ENCODE peak calls at places on chromosome 1, in ten cellular contexts. One of them, this sample, is unnamed.

GRCh38 chr1:18783705-18784522 is 75.5 kb downstream of the TAS1R2 start:
- DNase-seq in stomach: no peak
- DNase-seq in activated B cell treated with CpG ODN at 0.5 μM for 24 hours: no peak
- DNase-seq in body of pancreas: no peak
- DNase-seq in GM13977: no peak
- DNase-seq in esophagus squamous epithelium: no peak
- DNase-seq in GM23338: peak
- DNase-seq in IMR-90: no peak
- DNase-seq in RWPE1: no peak
- DNase-seq in coronary artery: no peak
- DNase-seq in this sample: no peak

GRCh38 chr1:151935154-151935553 is 25.8 kb upstream of the THEM4 start:
- DNase-seq in stomach: no peak
- DNase-seq in activated B cell treated with CpG ODN at 0.5 μM for 24 hours: no peak
- DNase-seq in body of pancreas: no peak
- DNase-seq in GM13977: no peak
- DNase-seq in esophagus squamous epithelium: no peak
- DNase-seq in GM23338: peak
- DNase-seq in IMR-90: peak
- DNase-seq in RWPE1: no peak
- DNase-seq in coronary artery: no peak
- DNase-seq in this sample: no peak

GRCh38 chr1:228424685-228425660 is 8.3 kb upstream of the TRIM17 start:
- DNase-seq in stomach: no peak
- DNase-seq in activated B cell treated with CpG ODN at 0.5 μM for 24 hours: no peak
- DNase-seq in body of pancreas: no peak
- DNase-seq in GM13977: no peak
- DNase-seq in esophagus squamous epithelium: no peak
- DNase-seq in GM23338: no peak
- DNase-seq in IMR-90: no peak
- DNase-seq in RWPE1: no peak
- DNase-seq in coronary artery: no peak
- DNase-seq in this sample: no peak

GRCh38 chr1:206809504-206810084 is 37.3 kb upstream of the IL10 start:
- DNase-seq in stomach: peak
- DNase-seq in activated B cell treated with CpG ODN at 0.5 μM for 24 hours: no peak
- DNase-seq in body of pancreas: peak
- DNase-seq in GM13977: no peak
- DNase-seq in esophagus squamous epithelium: no peak
- DNase-seq in GM23338: peak
- DNase-seq in IMR-90: peak
- DNase-seq in RWPE1: peak
- DNase-seq in coronary artery: no peak
- DNase-seq in this sample: no peak

GRCh38 chr1:3323021-3323790 is 131.3 kb upstream of the ARHGEF16 start:
- DNase-seq in stomach: peak
- DNase-seq in activated B cell treated with CpG ODN at 0.5 μM for 24 hours: no peak
- DNase-seq in body of pancreas: peak
- DNase-seq in GM13977: no peak
- DNase-seq in esophagus squamous epithelium: no peak
- DNase-seq in GM23338: no peak
- DNase-seq in IMR-90: no peak
- DNase-seq in RWPE1: no peak
- DNase-seq in coronary artery: no peak
- DNase-seq in this sample: no peak

GRCh38 chr1:5594056-5594956 is 397.9 kb downstream of the NPHP4 start:
- DNase-seq in stomach: peak
- DNase-seq in activated B cell treated with CpG ODN at 0.5 μM for 24 hours: no peak
- DNase-seq in body of pancreas: no peak
- DNase-seq in GM13977: no peak
- DNase-seq in esophagus squamous epithelium: no peak
- DNase-seq in GM23338: no peak
- DNase-seq in IMR-90: no peak
- DNase-seq in RWPE1: no peak
- DNase-seq in coronary artery: peak
- DNase-seq in this sample: no peak

GRCh38 chr1:17607644-17608581 is 68.4 kb downstream of the ARHGEF10L start:
- DNase-seq in stomach: no peak
- DNase-seq in activated B cell treated with CpG ODN at 0.5 μM for 24 hours: no peak
- DNase-seq in body of pancreas: no peak
- DNase-seq in GM13977: no peak
- DNase-seq in esophagus squamous epithelium: no peak
- DNase-seq in GM23338: no peak
- DNase-seq in IMR-90: no peak
- DNase-seq in RWPE1: no peak
- DNase-seq in coronary artery: no peak
- DNase-seq in this sample: no peak

GRCh38 chr1:79325705-79326104 is 319.2 kb upstream of the ADGRL4 start:
- DNase-seq in stomach: no peak
- DNase-seq in activated B cell treated with CpG ODN at 0.5 μM for 24 hours: no peak
- DNase-seq in body of pancreas: no peak
- DNase-seq in GM13977: no peak
- DNase-seq in esophagus squamous epithelium: no peak
- DNase-seq in GM23338: no peak
- DNase-seq in IMR-90: peak
- DNase-seq in RWPE1: no peak
- DNase-seq in coronary artery: no peak
- DNase-seq in this sample: no peak

DNA sequence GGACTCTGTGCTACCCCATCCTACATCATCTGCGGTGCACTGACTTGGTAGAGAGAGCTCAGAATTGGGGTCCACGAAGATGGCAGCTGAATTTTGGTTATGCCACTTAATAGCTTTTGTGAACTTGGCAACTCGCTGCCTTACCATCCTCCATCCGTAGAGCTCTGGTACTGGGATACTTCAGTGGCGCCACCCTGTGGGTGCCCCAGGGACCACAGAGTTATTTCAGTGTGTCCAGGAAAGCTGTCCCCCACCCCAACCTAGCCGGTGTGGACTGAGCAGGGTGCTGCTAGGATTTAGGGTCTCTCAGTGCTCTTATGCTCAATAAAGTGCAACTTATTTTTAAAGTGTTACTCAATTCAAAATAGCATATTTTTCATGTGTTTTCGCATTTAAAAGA is 9.0 kb upstream of the USF1 start:
- DNase-seq in stomach: no peak
- DNase-seq in activated B cell treated with CpG ODN at 0.5 μM for 24 hours: no peak
- DNase-seq in body of pancreas: no peak
- DNase-seq in GM13977: no peak
- DNase-seq in esophagus squamous epithelium: no peak
- DNase-seq in GM23338: no peak
- DNase-seq in IMR-90: no peak
- DNase-seq in RWPE1: no peak
- DNase-seq in coronary artery: no peak
- DNase-seq in this sample: no peak
- TF ChIP-seq CTCF in stomach: no peak
- TF ChIP-seq CTCF in activated B cell treated with CpG ODN at 0.5 μM for 24 hours: no peak
- TF ChIP-seq CTCF in body of pancreas: no peak
- TF ChIP-seq CTCF in GM13977: no peak
- TF ChIP-seq CTCF in esophagus squamous epithelium: peak
- TF ChIP-seq CTCF in GM23338: peak
- TF ChIP-seq CTCF in IMR-90: no peak
- TF ChIP-seq CTCF in RWPE1: no peak
- TF ChIP-seq CTCF in coronary artery: no peak
- TF ChIP-seq CTCF in this sample: no peak

GRCh38 chr1:158020877-158021630 is 27.6 kb downstream of the KIRREL1 start:
- DNase-seq in stomach: no peak
- DNase-seq in activated B cell treated with CpG ODN at 0.5 μM for 24 hours: no peak
- DNase-seq in body of pancreas: no peak
- DNase-seq in GM13977: no peak
- DNase-seq in esophagus squamous epithelium: no peak
- DNase-seq in GM23338: no peak
- DNase-seq in IMR-90: no peak
- DNase-seq in RWPE1: no peak
- DNase-seq in coronary artery: no peak
- DNase-seq in this sample: no peak

GRCh38 chr1:158021721-158022120 is 28.3 kb downstream of the KIRREL1 start:
- DNase-seq in stomach: no peak
- DNase-seq in activated B cell treated with CpG ODN at 0.5 μM for 24 hours: no peak
- DNase-seq in body of pancreas: no peak
- DNase-seq in GM13977: no peak
- DNase-seq in esophagus squamous epithelium: no peak
- DNase-seq in GM23338: no peak
- DNase-seq in IMR-90: no peak
- DNase-seq in RWPE1: no peak
- DNase-seq in coronary artery: no peak
- DNase-seq in this sample: no peak

GRCh38 chr1:158016651-158017335 is 23.3 kb downstream of the KIRREL1 start:
- DNase-seq in stomach: no peak
- DNase-seq in activated B cell treated with CpG ODN at 0.5 μM for 24 hours: no peak
- DNase-seq in body of pancreas: no peak
- DNase-seq in GM13977: no peak
- DNase-seq in esophagus squamous epithelium: no peak
- DNase-seq in GM23338: no peak
- DNase-seq in IMR-90: no peak
- DNase-seq in RWPE1: peak
- DNase-seq in coronary artery: no peak
- DNase-seq in this sample: no peak

GRCh38 chr1:158017800-158018595 is 24.6 kb downstream of the KIRREL1 start:
- DNase-seq in stomach: no peak
- DNase-seq in activated B cell treated with CpG ODN at 0.5 μM for 24 hours: no peak
- DNase-seq in body of pancreas: no peak
- DNase-seq in GM13977: no peak
- DNase-seq in esophagus squamous epithelium: no peak
- DNase-seq in GM23338: peak
- DNase-seq in IMR-90: no peak
- DNase-seq in RWPE1: no peak
- DNase-seq in coronary artery: no peak
- DNase-seq in this sample: no peak

DNA sequence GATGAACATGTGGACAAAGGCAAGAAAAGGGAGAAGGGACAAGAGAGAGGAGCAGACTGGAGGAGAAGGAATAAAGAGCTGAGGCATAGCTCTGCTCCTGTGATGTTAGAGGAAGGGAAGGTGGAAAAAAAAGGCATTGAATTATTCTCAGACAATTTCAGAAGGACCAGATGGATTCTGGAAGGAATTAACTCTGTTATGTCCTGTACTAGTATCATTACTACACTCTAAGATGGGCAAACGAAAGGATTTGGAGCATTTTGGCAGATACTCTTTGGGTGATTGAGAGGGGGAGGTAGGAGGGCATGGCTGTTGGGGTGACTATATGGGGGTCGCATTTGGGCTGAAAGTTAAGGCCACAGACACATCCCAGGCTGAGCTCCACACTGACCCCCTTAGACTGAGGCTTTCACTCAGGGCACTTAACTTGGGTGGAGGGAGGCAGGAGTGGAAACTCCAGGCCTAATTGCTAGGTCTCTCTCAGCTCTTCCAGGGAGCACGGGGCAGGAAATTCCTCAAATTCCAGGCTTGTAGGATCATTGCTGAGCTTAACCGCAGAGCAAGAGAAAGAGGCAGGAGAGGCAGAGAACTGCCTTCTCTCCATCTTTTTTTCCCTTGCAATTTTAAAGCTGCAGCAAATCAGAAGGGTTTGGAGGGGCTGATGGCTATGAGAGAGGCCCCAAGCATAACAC is 25.9 kb downstream of the KIRREL1 start:
- DNase-seq in stomach: no peak
- DNase-seq in activated B cell treated with CpG ODN at 0.5 μM for 24 hours: no peak
- DNase-seq in body of pancreas: peak
- DNase-seq in GM13977: no peak
- DNase-seq in esophagus squamous epithelium: no peak
- DNase-seq in GM23338: peak
- DNase-seq in IMR-90: peak
- DNase-seq in RWPE1: peak
- DNase-seq in coronary artery: peak
- DNase-seq in this sample: no peak
- TF ChIP-seq CTCF in stomach: no peak
- TF ChIP-seq CTCF in activated B cell treated with CpG ODN at 0.5 μM for 24 hours: no peak
- TF ChIP-seq CTCF in body of pancreas: no peak
- TF ChIP-seq CTCF in GM13977: no peak
- TF ChIP-seq CTCF in esophagus squamous epithelium: no peak
- TF ChIP-seq CTCF in GM23338: no peak
- TF ChIP-seq CTCF in IMR-90: peak
- TF ChIP-seq CTCF in RWPE1: no peak
- TF ChIP-seq CTCF in coronary artery: no peak
- TF ChIP-seq CTCF in this sample: no peak

DNA sequence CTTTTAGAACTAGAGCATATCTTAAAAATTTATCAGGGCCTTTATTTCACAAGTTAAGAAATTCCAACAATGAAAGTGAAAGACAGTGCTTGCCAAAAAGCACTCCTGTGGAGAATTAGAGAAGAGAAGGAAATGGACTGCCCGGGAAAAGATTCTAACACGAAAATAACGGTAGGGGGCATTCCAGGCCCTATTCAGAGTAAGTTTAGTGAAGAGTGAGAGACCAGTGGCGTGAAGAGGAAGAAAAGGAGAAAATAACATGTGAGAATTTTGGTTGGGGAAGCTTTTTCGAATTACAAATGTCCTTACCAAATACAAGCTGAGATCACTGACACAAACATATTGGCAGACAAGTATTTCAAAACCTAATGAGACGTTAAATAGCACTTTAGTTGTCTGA is 38.4 kb upstream of the RBM34 start:
- DNase-seq in stomach: no peak
- DNase-seq in activated B cell treated with CpG ODN at 0.5 μM for 24 hours: no peak
- DNase-seq in body of pancreas: no peak
- DNase-seq in GM13977: no peak
- DNase-seq in esophagus squamous epithelium: no peak
- DNase-seq in GM23338: peak
- DNase-seq in IMR-90: peak
- DNase-seq in RWPE1: peak
- DNase-seq in coronary artery: no peak
- DNase-seq in this sample: no peak
- TF ChIP-seq CTCF in stomach: no peak
- TF ChIP-seq CTCF in activated B cell treated with CpG ODN at 0.5 μM for 24 hours: no peak
- TF ChIP-seq CTCF in body of pancreas: peak
- TF ChIP-seq CTCF in GM13977: peak
- TF ChIP-seq CTCF in esophagus squamous epithelium: no peak
- TF ChIP-seq CTCF in GM23338: peak
- TF ChIP-seq CTCF in IMR-90: peak
- TF ChIP-seq CTCF in RWPE1: peak
- TF ChIP-seq CTCF in coronary artery: no peak
- TF ChIP-seq CTCF in this sample: no peak

DNA sequence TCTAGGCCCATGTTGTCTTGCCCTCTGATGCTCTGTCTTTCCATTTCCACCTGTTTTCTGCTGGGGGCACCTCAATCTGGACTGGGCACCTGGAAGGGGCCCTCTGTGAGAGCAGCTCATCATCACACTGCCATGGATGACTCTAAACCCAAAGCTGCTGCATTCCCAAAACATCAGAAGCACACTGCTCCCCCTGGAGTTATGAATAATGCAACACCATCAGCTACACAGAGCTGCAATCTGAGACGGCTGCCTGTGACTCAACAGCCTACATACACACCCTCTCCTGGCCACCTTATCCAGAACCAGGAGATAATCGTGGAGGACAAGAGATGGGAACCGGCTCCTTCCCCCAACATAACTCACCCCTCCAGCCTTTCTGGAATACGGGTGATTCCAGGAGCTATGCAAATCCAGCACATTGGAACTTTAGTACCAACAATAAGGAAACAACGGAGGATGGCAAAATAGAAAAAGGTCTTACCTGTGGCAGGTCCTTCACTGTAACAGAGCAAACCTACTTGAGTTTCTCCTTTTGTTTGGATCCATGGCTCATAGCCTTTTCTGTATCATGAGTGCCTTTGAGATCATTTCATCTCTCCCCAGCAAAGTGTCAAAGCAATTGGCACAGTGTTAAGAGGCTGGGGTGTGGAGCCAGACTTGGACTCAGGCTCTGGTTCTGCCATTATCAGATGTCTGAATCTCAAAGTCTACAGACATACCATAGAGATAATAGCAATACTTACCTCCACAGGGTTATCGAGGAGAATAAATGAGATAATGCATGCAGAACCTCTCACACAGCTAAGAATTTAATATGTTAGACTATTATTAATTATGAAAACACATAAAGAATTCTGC is 29.3 kb downstream of the AK2 start:
- DNase-seq in stomach: peak
- DNase-seq in activated B cell treated with CpG ODN at 0.5 μM for 24 hours: no peak
- DNase-seq in body of pancreas: no peak
- DNase-seq in GM13977: no peak
- DNase-seq in esophagus squamous epithelium: no peak
- DNase-seq in GM23338: peak
- DNase-seq in IMR-90: peak
- DNase-seq in RWPE1: peak
- DNase-seq in coronary artery: no peak
- DNase-seq in this sample: no peak
- TF ChIP-seq CTCF in stomach: no peak
- TF ChIP-seq CTCF in activated B cell treated with CpG ODN at 0.5 μM for 24 hours: no peak
- TF ChIP-seq CTCF in body of pancreas: peak
- TF ChIP-seq CTCF in GM13977: no peak
- TF ChIP-seq CTCF in esophagus squamous epithelium: peak
- TF ChIP-seq CTCF in GM23338: no peak
- TF ChIP-seq CTCF in IMR-90: peak
- TF ChIP-seq CTCF in RWPE1: peak
- TF ChIP-seq CTCF in coronary artery: no peak
- TF ChIP-seq CTCF in this sample: no peak

This sample was measured in omental fat pad.